ENCODE peak calls at places on chromosomes 12 and 14, in four cellular contexts. S, V, U and A are unnamed samples.

GRCh38 chr12:6949063-6949594 is 2.0 kb upstream of the PTPN6 start:
- DNase-seq in S (no peak), V (no peak), U (no peak), A (no peak)

GRCh38 chr12:62021808-62022207 is 238.4 kb upstream of the USP15 start:
- DNase-seq in S (no peak), V (no peak), U (no peak), A (no peak)

GRCh38 chr12:122870867-122871664 is 24.9 kb downstream of the VPS37B start:
- DNase-seq in S (no peak), V (peak; percentile 52), U (no peak), A (no peak)

GRCh38 chr12:120041386-120042231 is 52.6 kb downstream of the BICDL1 start:
- DNase-seq in S (no peak), V (no peak), U (no peak), A (no peak)

GRCh38 chr14:91892918-91893527 is 25.7 kb upstream of the TC2N start:
- DNase-seq in S (no peak), V (no peak), U (peak; percentile 20), A (no peak)

GRCh38 chr12:8078400-8078799 is 3.7 kb upstream of the NECAP1 start:
- DNase-seq in S (peak; percentile 21), V (peak; percentile 74), U (peak; percentile 54), A (no peak)

GRCh38 chr12:95611676-95612309 is 60.5 kb upstream of the USP44 start:
- DNase-seq in S (peak; percentile 47), V (peak; percentile 32), U (no peak), A (peak; percentile 69)

GRCh38 chr14:97833291-97833690 is 1036.1 kb downstream of the VRK1 start:
- DNase-seq in S (no peak), V (no peak), U (no peak), A (no peak)

GRCh38 chr14:55052259-55052930 is 948 bp downstream of the MAPK1IP1L start:
- DNase-seq in S (no peak), V (peak; percentile 41), U (no peak), A (no peak)